ENCODE peak calls at places on chromosomes 16 and 17, in ten cellular contexts. V is coronary artery; L is astrocyte of the spinal cord; P is body of pancreas; N is fibroblast of pulmonary artery; D is CD8-positive, alpha-beta T cell; K is dorsolateral prefrontal cortex; Y is IMR-90; Z is neural progenitor cell; S is vagina. F is an unnamed sample.

GRCh38 chr16:27405546-27406451 is 3.8 kb downstream of the IL21R start:
- DNase-seq in L (peak), P (no peak), D (no peak), K (no peak), Y (peak), N (no peak), Z (no peak), V (peak), S (no peak), F (peak)

GRCh38 chr16:50547944-50548658 is at the start of gene NKD1:
- DNase-seq in P (peak), L (peak), K (no peak), S (no peak), N (peak), Z (peak), V (peak), D (peak), Y (peak), F (peak)

GRCh38 chr16:1125471-1125870 is 27.4 kb upstream of the CACNA1H start:
- DNase-seq in K (peak), D (no peak), P (peak), L (peak), N (peak), Z (peak), V (no peak), S (no peak), Y (peak), F (peak)

GRCh38 chr16:3912373-3912772 is 31.9 kb upstream of the CREBBP start:
- DNase-seq in V (no peak), L (no peak), S (no peak), D (no peak), Y (no peak), Z (no peak), K (no peak), N (no peak), P (no peak), F (no peak)

GRCh38 chr16:56673916-56674315 is 4.3 kb downstream of the MT1H start:
- DNase-seq in Z (peak), D (no peak), N (peak), Y (peak), V (no peak), S (no peak), P (peak), L (peak), K (no peak), F (peak)

GRCh38 chr17:31131299-31131698 is 36.5 kb downstream of the NF1 start:
- DNase-seq in N (no peak), S (no peak), P (no peak), Z (no peak), V (no peak), Y (no peak), L (no peak), K (no peak), D (no peak), F (no peak)

GRCh38 chr16:14202697-14203096 is 131.6 kb downstream of the MRTFB start:
- DNase-seq in P (peak), Z (peak), N (peak), S (no peak), Y (no peak), K (no peak), V (no peak), L (no peak), D (no peak), F (peak)

GRCh38 chr17:8063761-8064589 is 23.5 kb downstream of the ALOX12B start:
- DNase-seq in S (no peak), N (no peak), L (no peak), V (no peak), P (no peak), K (peak), D (no peak), Y (no peak), Z (no peak), F (no peak)

GRCh38 chr16:11674818-11675560 is 6.7 kb downstream of the SNN start:
- DNase-seq in P (no peak), V (no peak), L (no peak), S (no peak), N (peak), D (no peak), Z (no peak), Y (peak), K (no peak), F (peak)

GRCh38 chr17:60586288-60586974 is 13.6 kb upstream of the PPM1D start:
- DNase-seq in L (no peak), Z (peak), S (no peak), Y (peak), K (no peak), V (no peak), D (no peak), N (no peak), P (peak), F (no peak)

GRCh38 chr17:37488009-37488604 is 1.6 kb upstream of the DUSP14 start:
- DNase-seq in V (no peak), S (no peak), Z (peak), N (peak), P (peak), K (no peak), D (no peak), L (peak), Y (peak), F (peak)

GRCh38 chr17:45240905-45241314 is 19.2 kb downstream of the FMNL1 start:
- DNase-seq in D (no peak), Y (no peak), P (no peak), K (peak), S (no peak), Z (no peak), N (no peak), L (no peak), V (no peak), F (no peak)

GRCh38 chr16:85447657-85448313 is 165.3 kb upstream of the GSE1 start:
- DNase-seq in S (no peak), Z (no peak), P (no peak), K (no peak), L (no peak), D (no peak), Y (no peak), V (no peak), N (no peak), F (no peak)
- H3K4me3 ChIP-seq in S (no peak), Z (no peak), P (no peak), K (no peak), L (no peak), D (no peak), Y (no peak), V (no peak), N (no peak), F (no peak)

GRCh38 chr17:6420173-6420641 is 14.7 kb downstream of the AIPL1 start:
- DNase-seq in D (no peak), Z (peak), Y (peak), N (peak), V (no peak), K (no peak), P (peak), S (no peak), L (peak), F (peak)
- TF ChIP-seq CTCF in D (no peak), Z (peak), Y (peak), N (peak), V (no peak), K (no peak), P (no peak), S (no peak), L (peak), F (peak)

GRCh38 chr16:72620853-72621252 is 427.1 kb downstream of the ZFHX3 start:
- DNase-seq in Y (no peak), D (no peak), S (no peak), K (no peak), P (no peak), Z (no peak), V (no peak), N (no peak), L (no peak), F (no peak)

GRCh38 chr16:72621651-72622050 is 426.3 kb downstream of the ZFHX3 start:
- DNase-seq in D (no peak), N (peak), K (no peak), Z (no peak), P (no peak), L (no peak), V (no peak), S (no peak), Y (peak), F (peak)

DNA sequence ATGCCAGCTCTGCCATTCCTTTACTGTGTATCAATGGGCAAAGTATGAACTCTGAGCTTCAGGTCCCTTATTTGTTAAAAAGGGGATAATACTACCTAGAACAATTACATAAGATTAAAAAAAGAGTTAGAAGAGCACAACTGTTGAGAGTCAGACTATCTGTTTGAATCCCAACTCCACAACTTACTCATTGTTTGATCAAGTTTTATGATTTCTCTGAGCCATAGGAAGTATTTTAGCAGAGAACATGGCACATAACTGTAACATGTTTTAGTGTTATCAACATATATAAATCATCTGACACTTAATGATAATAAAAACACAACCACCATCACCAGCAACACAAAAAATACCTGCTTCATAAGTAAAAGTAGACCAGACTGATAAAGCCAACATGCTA is 421.3 kb downstream of the ZFHX3 start:
- DNase-seq in S (no peak), Y (no peak), K (no peak), D (no peak), P (no peak), V (no peak), N (no peak), Z (no peak), L (no peak), F (no peak)
- H3K4me3 ChIP-seq in S (peak), Y (no peak), K (no peak), D (no peak), P (no peak), V (no peak), N (no peak), Z (peak), L (no peak), F (no peak)

DNA sequence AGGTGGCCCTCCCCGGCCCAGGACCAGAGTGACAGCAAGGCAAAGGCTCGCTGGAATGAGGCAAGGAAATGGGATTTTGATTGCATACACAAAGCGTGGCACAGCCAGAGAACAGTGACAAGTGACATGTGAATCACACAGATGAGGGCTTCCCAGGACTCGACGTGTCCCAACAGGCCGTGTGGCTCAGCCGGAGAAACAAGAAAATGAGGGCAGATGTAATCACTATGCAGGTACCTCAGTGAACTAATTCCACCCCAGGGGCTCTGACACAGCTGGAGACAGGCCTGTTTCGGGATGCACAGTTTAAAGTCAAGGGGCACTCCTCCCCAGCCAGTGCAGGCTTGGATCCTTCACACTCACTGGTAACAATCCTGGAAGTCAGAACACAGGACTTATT is 125.4 kb downstream of the GAS7 start:
- DNase-seq in Y (no peak), L (no peak), K (no peak), P (no peak), N (no peak), V (no peak), Z (no peak), D (no peak), S (no peak), F (no peak)
- TF ChIP-seq CTCF in Y (no peak), L (no peak), K (no peak), P (no peak), N (no peak), V (no peak), Z (no peak), D (no peak), S (no peak), F (no peak)

DNA sequence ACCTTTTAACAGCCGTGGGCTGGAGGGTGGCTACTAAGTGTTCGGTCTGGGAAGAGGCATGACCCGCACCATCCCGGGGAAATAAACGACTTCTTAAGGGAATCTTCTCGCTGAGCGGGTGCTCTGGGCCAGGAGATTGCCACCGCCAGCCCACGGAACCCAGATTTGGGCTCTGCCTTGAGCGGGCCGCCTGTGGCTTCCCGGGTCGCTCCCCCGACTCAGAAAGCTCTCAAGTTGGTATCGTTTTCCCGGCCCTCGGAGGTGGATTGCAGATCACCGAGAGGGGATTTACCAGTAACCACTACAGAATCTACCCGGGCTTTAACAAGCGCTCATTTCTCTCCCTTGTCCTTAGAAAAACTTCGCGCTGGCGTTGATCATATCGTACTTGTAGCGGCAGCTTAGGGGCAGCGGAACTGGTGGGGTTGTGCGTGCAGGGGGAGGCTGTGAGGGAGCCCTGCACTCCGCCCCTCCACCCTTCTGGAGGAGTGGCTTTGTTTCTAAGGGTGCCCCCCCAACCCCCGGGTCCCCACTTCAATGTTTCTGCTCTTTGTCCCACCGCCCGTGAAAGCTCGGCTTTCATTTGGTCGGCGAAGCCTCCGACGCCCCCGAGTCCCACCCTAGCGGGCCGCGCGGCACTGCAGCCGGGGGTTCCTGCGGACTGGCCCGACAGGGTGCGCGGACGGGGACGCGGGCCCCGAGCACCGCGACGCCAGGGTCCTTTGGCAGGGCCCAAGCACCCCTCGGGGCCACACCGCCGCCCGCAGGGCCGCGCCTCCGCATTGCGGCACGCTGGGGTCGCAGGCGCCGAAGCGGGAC is 3.6 kb upstream of the CBX4 start:
- DNase-seq in S (no peak), Z (peak), V (no peak), Y (no peak), L (no peak), N (no peak), K (no peak), P (no peak), D (no peak), F (no peak)
- H3K4me3 ChIP-seq in S (peak), Z (peak), V (peak), Y (no peak), L (peak), N (peak), K (peak), P (peak), D (no peak), F (peak)

GRCh38 chr17:73795730-73796129 is 151.5 kb upstream of the SDK2 start:
- DNase-seq in L (no peak), N (no peak), S (no peak), V (no peak), K (no peak), Z (no peak), Y (no peak), D (no peak), P (no peak), F (no peak)
- TF ChIP-seq CTCF in L (no peak), N (no peak), S (no peak), V (no peak), K (no peak), Z (no peak), Y (no peak), D (no peak), P (no peak), F (no peak)

GRCh38 chr17:81869221-81870154 is 1.6 kb downstream of the ARHGDIA start:
- DNase-seq in V (no peak), K (no peak), S (peak), Z (peak), D (no peak), N (peak), Y (no peak), P (peak), L (no peak), F (peak)
- H3K4me3 ChIP-seq in V (peak), K (peak), S (peak), Z (peak), D (peak), N (peak), Y (peak), P (peak), L (peak), F (peak)

DNA sequence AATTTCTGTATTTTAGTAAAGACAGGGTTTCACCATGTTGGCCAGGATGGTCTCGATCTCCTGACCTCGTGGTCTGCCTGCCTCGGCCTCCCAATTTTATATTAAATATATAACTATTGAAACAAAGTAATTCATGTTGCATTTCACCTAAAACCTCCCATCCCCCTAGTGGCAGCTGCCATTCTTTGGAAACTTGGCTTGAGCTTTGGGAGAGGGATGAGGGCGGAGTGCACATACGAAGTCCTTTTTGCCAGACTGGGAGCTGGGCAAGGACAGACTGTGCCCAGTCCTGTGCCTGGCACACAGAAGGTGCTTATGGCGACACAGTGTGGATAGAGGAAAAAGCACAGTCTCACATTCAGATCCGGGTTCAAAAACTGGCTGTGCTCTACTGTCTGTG is 83.8 kb downstream of the NETO2 start:
- DNase-seq in V (peak), K (no peak), Z (no peak), Y (no peak), L (no peak), D (no peak), S (peak), N (no peak), P (no peak), F (no peak)
- TF ChIP-seq CTCF in V (no peak), K (no peak), Z (no peak), Y (no peak), L (no peak), D (no peak), S (no peak), N (no peak), P (no peak), F (no peak)

GRCh38 chr16:55510185-55510805 is 1.4 kb downstream of the LPCAT2 start:
- DNase-seq in D (no peak), Z (no peak), Y (no peak), V (no peak), L (no peak), K (no peak), N (no peak), S (no peak), P (no peak), F (no peak)
- H3K4me3 ChIP-seq in D (no peak), Z (no peak), Y (peak), V (peak), L (peak), K (peak), N (peak), S (peak), P (no peak), F (no peak)

DNA sequence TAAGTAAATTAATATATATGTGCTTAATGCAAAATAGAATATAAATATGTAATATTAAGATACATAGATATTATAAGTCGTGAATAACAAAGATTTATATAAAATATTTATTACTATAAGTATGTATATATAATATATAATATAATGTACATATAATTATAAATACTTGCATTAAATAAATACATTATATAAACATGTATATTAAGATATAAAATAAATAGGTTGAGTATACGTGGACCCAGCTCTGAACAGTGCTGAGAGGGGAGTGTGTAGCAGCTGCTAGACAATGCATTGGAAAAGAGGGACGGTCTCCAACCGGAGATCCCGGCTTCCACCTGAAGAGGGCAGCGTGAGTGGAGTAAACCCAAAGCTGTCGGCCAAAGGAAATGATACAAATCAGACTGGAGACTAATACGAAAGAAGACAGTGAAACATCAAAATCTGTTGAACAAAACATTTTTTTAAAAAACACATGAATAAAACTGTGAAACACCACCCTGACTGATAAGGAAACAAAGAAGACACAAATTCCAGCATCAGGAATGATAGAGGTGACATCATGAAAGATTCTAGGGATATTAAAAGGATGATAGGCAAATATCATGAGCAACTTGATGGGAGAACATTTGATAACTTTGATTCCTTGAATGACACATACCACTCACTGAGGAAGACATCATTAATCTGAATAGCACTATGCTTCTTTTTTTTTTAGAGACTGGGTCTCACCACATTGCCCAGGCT is 125.4 kb upstream of the CHMP6 start:
- DNase-seq in Y (peak), K (peak), P (peak), D (peak), L (peak), S (no peak), V (no peak), Z (peak), N (peak), F (peak)
- TF ChIP-seq CTCF in Y (peak), K (peak), P (peak), D (peak), L (peak), S (peak), V (peak), Z (peak), N (peak), F (peak)

F was measured in fibroblast of mammary gland.